ENCODE peak calls at places on chromosomes 6 and 20, in four cellular contexts. One of them, this sample, is unnamed. For H3K36me3 and H3K9me3, the result is how much of the 10 kb centered on the place peaks cover.

GRCh38 chr20:8154636-8155035 is 22.6 kb downstream of the PLCB1 start:
- DNase-seq in IMR-90: no peak
- DNase-seq in Peyer's patch: no peak
- DNase-seq in tibial artery: no peak
- DNase-seq in this sample: no peak

GRCh38 chr6:6851059-6851658 is 256.6 kb upstream of the RREB1 start:
- DNase-seq in IMR-90: peak
- DNase-seq in tibial artery: peak
- DNase-seq in Peyer's patch: no peak
- DNase-seq in this sample: no peak

GRCh38 chr6:106608080-106608668 is 21.1 kb downstream of the RTN4IP1 start:
- DNase-seq in IMR-90: peak
- DNase-seq in tibial artery: no peak
- DNase-seq in Peyer's patch: no peak
- DNase-seq in this sample: peak

GRCh38 chr6:150293423-150294280 is 75.2 kb upstream of the IYD start:
- DNase-seq in tibial artery: no peak
- DNase-seq in Peyer's patch: no peak
- DNase-seq in IMR-90: peak
- DNase-seq in this sample: no peak

GRCh38 chr6:24126586-24127192 is 674 bp downstream of the NRSN1 start:
- DNase-seq in Peyer's patch: no peak
- DNase-seq in IMR-90: peak
- DNase-seq in tibial artery: no peak
- DNase-seq in this sample: no peak

GRCh38 chr6:12293931-12294800 is 4.0 kb downstream of the EDN1 start:
- DNase-seq in tibial artery: no peak
- DNase-seq in Peyer's patch: no peak
- DNase-seq in IMR-90: no peak
- DNase-seq in this sample: no peak

GRCh38 chr20:41041693-41042092 is 13.1 kb downstream of the TOP1 start:
- DNase-seq in tibial artery: no peak
- DNase-seq in Peyer's patch: no peak
- DNase-seq in IMR-90: no peak
- DNase-seq in this sample: no peak

GRCh38 chr20:54433653-54434052 is 41.7 kb upstream of the DOK5 start:
- DNase-seq in IMR-90: no peak
- DNase-seq in tibial artery: no peak
- DNase-seq in Peyer's patch: no peak
- DNase-seq in this sample: no peak

GRCh38 chr6:37276916-37277509 is 19.1 kb upstream of the TMEM217 start:
- DNase-seq in Peyer's patch: no peak
- DNase-seq in IMR-90: no peak
- DNase-seq in tibial artery: no peak
- DNase-seq in this sample: no peak

GRCh38 chr6:97040355-97040860 is 115.9 kb downstream of the KLHL32 start:
- DNase-seq in tibial artery: no peak
- DNase-seq in IMR-90: no peak
- DNase-seq in Peyer's patch: no peak
- DNase-seq in this sample: no peak

GRCh38 chr6:167452338-167453081 is 127.6 kb downstream of the TTLL2 start:
- DNase-seq in tibial artery: no peak
- DNase-seq in IMR-90: no peak
- DNase-seq in Peyer's patch: no peak
- DNase-seq in this sample: no peak

GRCh38 chr20:3935295-3935955 is 46.2 kb downstream of the PANK2 start:
- DNase-seq in IMR-90: no peak
- DNase-seq in Peyer's patch: no peak
- DNase-seq in tibial artery: peak
- DNase-seq in this sample: no peak

GRCh38 chr6:63447134-63447533 is 125.1 kb upstream of the LOC128125822 start:
- DNase-seq in Peyer's patch: no peak
- DNase-seq in IMR-90: no peak
- DNase-seq in tibial artery: no peak
- DNase-seq in this sample: no peak

GRCh38 chr6:12288844-12289654 is 1.1 kb upstream of the EDN1 start:
- DNase-seq in Peyer's patch: peak
- DNase-seq in tibial artery: peak
- DNase-seq in IMR-90: peak
- DNase-seq in this sample: peak

GRCh38 chr20:46040902-46041535 is 12.0 kb downstream of the SLC12A5 start:
- DNase-seq in Peyer's patch: no peak
- DNase-seq in IMR-90: peak
- DNase-seq in tibial artery: no peak
- DNase-seq in this sample: no peak

GRCh38 chr20:34996243-34996984 is 40.7 kb downstream of the MYH7B start:
- DNase-seq in Peyer's patch: no peak
- DNase-seq in tibial artery: no peak
- DNase-seq in IMR-90: no peak
- DNase-seq in this sample: no peak

GRCh38 chr6:112030206-112030932 is 23.5 kb upstream of the CCN6 start:
- DNase-seq in IMR-90: no peak
- DNase-seq in Peyer's patch: no peak
- DNase-seq in tibial artery: no peak
- DNase-seq in this sample: no peak

GRCh38 chr20:58127731-58128130 is 100.7 kb downstream of the ANKRD60 start:
- DNase-seq in Peyer's patch: no peak
- DNase-seq in tibial artery: no peak
- DNase-seq in IMR-90: peak
- DNase-seq in this sample: no peak

GRCh38 chr6:88982720-88983119 is 19.3 kb upstream of the RNGTT start:
- DNase-seq in tibial artery: peak
- DNase-seq in IMR-90: peak
- DNase-seq in Peyer's patch: no peak
- DNase-seq in this sample: peak

GRCh38 chr20:39032997-39033396 is 70.9 kb downstream of the DHX35 start:
- DNase-seq in Peyer's patch: no peak
- DNase-seq in IMR-90: no peak
- DNase-seq in tibial artery: no peak
- DNase-seq in this sample: no peak

GRCh38 chr20:10537850-10538480 is 102.9 kb downstream of the SLX4IP start:
- DNase-seq in Peyer's patch: no peak
- DNase-seq in IMR-90: peak
- DNase-seq in tibial artery: no peak
- DNase-seq in this sample: no peak

GRCh38 chr6:11241793-11242201 is 9.3 kb upstream of the NEDD9 start:
- DNase-seq in Peyer's patch: no peak
- DNase-seq in IMR-90: no peak
- DNase-seq in tibial artery: peak
- DNase-seq in this sample: no peak

GRCh38 chr20:26209171-26209941 is 512.7 kb upstream of the ZNF337 start:
- DNase-seq in IMR-90: peak
- DNase-seq in tibial artery: no peak
- DNase-seq in Peyer's patch: no peak
- DNase-seq in this sample: peak

GRCh38 chr6:53673138-53673801 is 7.7 kb upstream of the KLHL31 start:
- DNase-seq in Peyer's patch: no peak
- DNase-seq in tibial artery: no peak
- DNase-seq in IMR-90: peak
- DNase-seq in this sample: no peak

GRCh38 chr6:137700751-137701477 is 166.1 kb upstream of the TNFAIP3 start:
- DNase-seq in Peyer's patch: no peak
- DNase-seq in tibial artery: no peak
- DNase-seq in IMR-90: no peak
- DNase-seq in this sample: no peak

GRCh38 chr6:135521431-135521830 is 23.9 kb upstream of the AHI1 start:
- DNase-seq in Peyer's patch: no peak
- DNase-seq in tibial artery: no peak
- DNase-seq in IMR-90: peak
- DNase-seq in this sample: no peak

GRCh38 chr6:17450825-17451224 is 57.4 kb downstream of the CAP2 start:
- DNase-seq in IMR-90: no peak
- DNase-seq in tibial artery: no peak
- DNase-seq in Peyer's patch: no peak
- DNase-seq in this sample: no peak

GRCh38 chr6:22826961-22827360 is 257.6 kb downstream of the HDGFL1 start:
- DNase-seq in IMR-90: peak
- DNase-seq in tibial artery: no peak
- DNase-seq in Peyer's patch: no peak
- DNase-seq in this sample: no peak

GRCh38 chr6:147207851-147208754 is 3.9 kb downstream of the STXBP5 start:
- DNase-seq in tibial artery: no peak
- DNase-seq in IMR-90: peak
- DNase-seq in Peyer's patch: no peak
- DNase-seq in this sample: no peak

GRCh38 chr6:74068945-74069570 is 373.1 kb downstream of the CD109 start:
- DNase-seq in tibial artery: no peak
- DNase-seq in IMR-90: peak
- DNase-seq in Peyer's patch: no peak
- DNase-seq in this sample: no peak

GRCh38 chr6:72262254-72262653 is 359.6 kb upstream of the KCNQ5 start:
- DNase-seq in tibial artery: no peak
- DNase-seq in IMR-90: no peak
- DNase-seq in Peyer's patch: no peak
- DNase-seq in this sample: no peak

GRCh38 chr20:5118220-5119142 is 1.3 kb downstream of the PCNA start:
- DNase-seq in Peyer's patch: no peak
- DNase-seq in tibial artery: no peak
- DNase-seq in IMR-90: no peak
- DNase-seq in this sample: no peak

GRCh38 chr20:17109307-17109706 is 117.5 kb upstream of the PCSK2 start:
- DNase-seq in IMR-90: no peak
- DNase-seq in Peyer's patch: no peak
- DNase-seq in tibial artery: no peak
- DNase-seq in this sample: no peak

GRCh38 chr20:745683-746301 is 22.5 kb downstream of the SLC52A3 start:
- DNase-seq in IMR-90: no peak
- DNase-seq in Peyer's patch: no peak
- DNase-seq in tibial artery: no peak
- DNase-seq in this sample: no peak

GRCh38 chr6:93468291-93468690 is 48.9 kb upstream of the EPHA7 start:
- DNase-seq in Peyer's patch: no peak
- DNase-seq in tibial artery: no peak
- DNase-seq in IMR-90: no peak
- DNase-seq in this sample: no peak

GRCh38 chr6:44401138-44401537 is 13.6 kb downstream of the CDC5L start:
- DNase-seq in IMR-90: no peak
- DNase-seq in tibial artery: no peak
- DNase-seq in Peyer's patch: no peak
- DNase-seq in this sample: no peak
- H3K36me3 ChIP-seq in IMR-90: under half
- H3K36me3 ChIP-seq in tibial artery: half or more
- H3K36me3 ChIP-seq in Peyer's patch: under half
- H3K36me3 ChIP-seq in this sample: under half

GRCh38 chr20:33789109-33789857 is 21.9 kb upstream of the CHMP4B start:
- DNase-seq in tibial artery: no peak
- DNase-seq in Peyer's patch: no peak
- DNase-seq in IMR-90: peak
- DNase-seq in this sample: no peak

GRCh38 chr20:33787253-33787891 is 23.8 kb upstream of the CHMP4B start:
- DNase-seq in Peyer's patch: no peak
- DNase-seq in tibial artery: no peak
- DNase-seq in IMR-90: no peak
- DNase-seq in this sample: no peak

GRCh38 chr20:33790571-33790970 is 20.6 kb upstream of the CHMP4B start:
- DNase-seq in tibial artery: no peak
- DNase-seq in IMR-90: no peak
- DNase-seq in Peyer's patch: no peak
- DNase-seq in this sample: no peak

GRCh38 chr20:33789858-33790182 is 21.3 kb upstream of the CHMP4B start:
- DNase-seq in tibial artery: no peak
- DNase-seq in IMR-90: no peak
- DNase-seq in Peyer's patch: no peak
- DNase-seq in this sample: no peak

DNA sequence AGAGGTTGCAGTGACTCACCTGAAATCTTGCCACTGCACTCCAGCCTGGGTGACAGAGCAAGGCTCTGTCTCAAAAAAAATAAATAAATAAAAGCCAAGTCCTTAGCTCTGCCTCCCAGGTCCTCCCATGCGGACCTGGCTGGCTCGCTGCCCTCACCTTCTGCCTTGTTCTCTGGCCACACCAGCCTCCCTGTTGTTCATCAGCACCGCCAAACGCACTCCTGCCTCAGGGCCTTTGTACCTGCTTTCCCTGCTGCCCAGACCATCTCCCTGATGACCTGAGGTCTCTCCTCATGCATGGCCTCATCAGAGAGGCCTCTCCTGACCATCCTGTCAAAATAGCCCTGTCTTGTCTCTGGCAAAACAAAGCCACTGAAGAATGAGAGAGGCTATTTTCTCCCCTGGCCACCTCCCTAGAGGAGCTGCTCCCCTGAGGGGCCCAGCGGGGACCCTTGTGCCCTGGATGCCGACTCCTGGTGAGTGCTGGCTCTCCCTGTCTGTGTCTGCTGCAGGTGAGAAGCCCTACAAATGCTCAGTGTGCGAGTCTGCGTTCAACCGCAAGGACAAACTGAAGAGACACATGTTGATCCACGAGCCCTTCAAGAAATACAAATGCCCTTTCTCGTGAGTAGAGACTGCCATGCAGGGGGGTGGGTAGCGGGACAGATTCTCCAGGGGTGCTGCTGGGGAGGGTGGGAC is 22.6 kb upstream of the CHMP4B start:
- DNase-seq in IMR-90: no peak
- DNase-seq in tibial artery: no peak
- DNase-seq in Peyer's patch: no peak
- DNase-seq in this sample: no peak
- H3K27ac ChIP-seq in IMR-90: no peak
- H3K27ac ChIP-seq in tibial artery: no peak
- H3K27ac ChIP-seq in Peyer's patch: peak
- H3K27ac ChIP-seq in this sample: no peak

GRCh38 chr20:55439057-55439456 is 566.3 kb downstream of the CBLN4 start:
- DNase-seq in tibial artery: no peak
- DNase-seq in IMR-90: no peak
- DNase-seq in Peyer's patch: no peak
- DNase-seq in this sample: no peak
- H3K9me3 ChIP-seq in tibial artery: under half
- H3K9me3 ChIP-seq in IMR-90: under half
- H3K9me3 ChIP-seq in Peyer's patch: under half
- H3K9me3 ChIP-seq in this sample: under half

GRCh38 chr6:165448210-165448609 is 138.8 kb upstream of the C6orf118 start:
- DNase-seq in tibial artery: no peak
- DNase-seq in Peyer's patch: no peak
- DNase-seq in IMR-90: no peak
- DNase-seq in this sample: no peak

GRCh38 chr6:165443462-165443861 is 134.1 kb upstream of the C6orf118 start:
- DNase-seq in Peyer's patch: no peak
- DNase-seq in tibial artery: no peak
- DNase-seq in IMR-90: no peak
- DNase-seq in this sample: no peak

GRCh38 chr6:165451845-165452244 is 142.4 kb upstream of the C6orf118 start:
- DNase-seq in IMR-90: no peak
- DNase-seq in tibial artery: no peak
- DNase-seq in Peyer's patch: no peak
- DNase-seq in this sample: no peak

GRCh38 chr6:165446331-165446730 is 136.9 kb upstream of the C6orf118 start:
- DNase-seq in tibial artery: no peak
- DNase-seq in IMR-90: no peak
- DNase-seq in Peyer's patch: no peak
- DNase-seq in this sample: no peak

DNA sequence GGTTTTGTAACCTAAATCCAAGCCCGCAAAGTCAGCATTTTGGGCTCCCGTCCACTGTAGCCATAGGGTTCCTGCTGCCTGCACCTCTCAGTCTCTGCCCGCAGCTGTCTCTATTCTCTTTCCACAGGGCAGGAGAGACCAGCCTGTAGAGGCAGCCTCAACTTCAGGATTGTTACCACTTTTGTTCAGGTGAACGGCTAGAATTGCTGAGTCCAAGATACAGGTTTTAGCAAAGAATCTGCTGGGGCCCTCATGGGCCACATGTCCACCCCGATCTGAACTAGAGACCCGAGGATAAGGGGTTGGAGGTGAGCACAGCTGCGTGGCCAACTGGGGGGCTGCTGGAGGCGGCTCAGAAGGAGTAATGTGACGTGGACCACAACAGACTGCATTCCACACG is 137.7 kb upstream of the C6orf118 start:
- DNase-seq in IMR-90: no peak
- DNase-seq in Peyer's patch: no peak
- DNase-seq in tibial artery: no peak
- DNase-seq in this sample: no peak
- H3K36me3 ChIP-seq in IMR-90: under half
- H3K36me3 ChIP-seq in Peyer's patch: under half
- H3K36me3 ChIP-seq in tibial artery: under half
- H3K36me3 ChIP-seq in this sample: under half